ENCODE peak calls at places on chromosomes 4 and X, in five cellular contexts. Q is astrocyte of the cerebellum; K is activated T-helper 1 cell treated with anti-CD3 and anti-CD28 coated beads, Interleukin-12 subunit alpha, Interleukin-12 subunit beta, Interleukin-2, Interleukin-4 antibody, amounts not matched to agents 30 ng/mL and 10 ng/mL and 1 ng/mL, durations not matched to agents 14 hours and 24 hours and 36 hours; Z is NCI-H1694; I is heart left ventricle. N is an unnamed sample.

GRCh38 chrX:26788402-26788998 is 572.5 kb downstream of the MAGEB5 start:
- DNase-seq in K (no peak), Z (no peak), Q (no peak), I (no peak), N (no peak)

GRCh38 chrX:97021680-97022079 is 138.0 kb downstream of the RPA4 start:
- DNase-seq in Z (no peak), I (no peak), K (no peak), Q (no peak), N (no peak)

GRCh38 chr4:101304916-101305315 is 42.4 kb downstream of the PPP3CA start:
- DNase-seq in I (no peak), Q (peak; percentile 36), K (no peak), Z (no peak), N (no peak)

GRCh38 chrX:110665636-110666035 is 130.0 kb downstream of the CHRDL1 start:
- DNase-seq in K (no peak), Q (no peak), Z (peak; percentile 3), I (no peak), N (peak; percentile 9)

GRCh38 chr4:147683717-147684700 is at the start of gene PRMT9:
- DNase-seq in Q (peak; percentile 67), K (peak; percentile 85), Z (peak; percentile 36), I (peak; percentile 93), N (peak; percentile 69)

GRCh38 chr4:108060164-108060563 is 70.5 kb downstream of the HADH start:
- DNase-seq in Q (peak; percentile 49), I (no peak), Z (no peak), K (no peak), N (no peak)

GRCh38 chrX:132694331-132694823 is 205.5 kb upstream of the MBNL3 start:
- DNase-seq in I (no peak), Q (no peak), Z (no peak), K (no peak), N (no peak)

GRCh38 chr4:186557061-186557460 is 1.7 kb upstream of the MTNR1A start:
- DNase-seq in Q (no peak), I (no peak), K (no peak), Z (no peak), N (no peak)

GRCh38 chr4:95050980-95051688 is 293.4 kb downstream of the BMPR1B start:
- DNase-seq in Z (no peak), K (no peak), I (no peak), Q (no peak), N (no peak)

N was measured in NCI-H446.